ENCODE peak calls at places on chromosomes 12 and 14, in six cellular contexts. R is endothelial cell of umbilical vein; O is ELR; E is stimulated activated CD8-positive, alpha-beta memory T cell treated with anti-CD3 and anti-CD28 coated beads, Interleukin-15, amount 100 ng/mL, for 4 hours; X is nucleus accumbens; Z is activated gamma-delta T cell treated with Interleukin-2 at 50 U/mL for 16 hours. Q is an unnamed sample.

GRCh38 chr14:105602799-105603763 is 76.7 kb downstream of the TMEM121 start:
- DNase-seq in R (no peak), O (no peak), E (no peak), X (no peak), Z (no peak), Q (no peak)

GRCh38 chr12:67299526-67299925 is 30.4 kb downstream of the CAND1 start:
- DNase-seq in R (no peak), O (no peak), E (no peak), X (no peak), Z (no peak), Q (no peak)

GRCh38 chr14:90277581-90278198 is 21.3 kb downstream of the PSMC1 start:
- DNase-seq in R (no peak), O (no peak), E (no peak), X (no peak), Z (no peak), Q (no peak)

GRCh38 chr12:95963104-95963503 is 20.0 kb downstream of the AMDHD1 start:
- DNase-seq in R (no peak), O (peak; percentile 19), E (no peak), X (no peak), Z (no peak), Q (peak; percentile 24)

GRCh38 chr14:32249780-32250179 is 46.7 kb upstream of the RNU6-8 start:
- DNase-seq in R (no peak), O (no peak), E (no peak), X (no peak), Z (no peak), Q (no peak)

GRCh38 chr12:5232826-5233500 is 189.3 kb downstream of the KCNA5 start:
- DNase-seq in R (no peak), O (no peak), E (no peak), X (no peak), Z (no peak), Q (no peak)

GRCh38 chr12:107558816-107559382 is 126.7 kb upstream of the PWP1 start:
- DNase-seq in R (no peak), O (no peak), E (no peak), X (no peak), Z (no peak), Q (no peak)

GRCh38 chr14:68824517-68825347 is 31.9 kb upstream of the ZFP36L1 start:
- DNase-seq in R (peak; percentile 66), O (peak; percentile 86), E (no peak), X (peak; percentile 70), Z (no peak), Q (peak; percentile 91)

GRCh38 chr12:39272934-39273770 is 169.8 kb downstream of the KIF21A start:
- DNase-seq in R (peak; percentile 67), O (peak; percentile 47), E (no peak), X (no peak), Z (peak; percentile 9), Q (peak; percentile 48)

GRCh38 chr12:81095470-81096232 is 17.8 kb downstream of the ACSS3 start:
- DNase-seq in R (no peak), O (peak; percentile 2), E (no peak), X (no peak), Z (no peak), Q (no peak)

GRCh38 chr12:94488449-94488848 is 28.8 kb upstream of the CEP83 start:
- DNase-seq in R (no peak), O (no peak), E (no peak), X (no peak), Z (no peak), Q (no peak)

GRCh38 chr14:96730386-96730785 is 66.8 kb upstream of the VRK1 start:
- DNase-seq in R (no peak), O (no peak), E (no peak), X (no peak), Z (no peak), Q (no peak)

GRCh38 chr12:115294443-115295133 is 610.6 kb upstream of the TBX3 start:
- DNase-seq in R (no peak), O (no peak), E (no peak), X (no peak), Z (no peak), Q (no peak)

GRCh38 chr12:14841761-14842160 is 1.6 kb downstream of the ART4 start:
- DNase-seq in R (peak; percentile 93), O (peak; percentile 84), E (no peak), X (no peak), Z (no peak), Q (no peak)

GRCh38 chr14:69360438-69361108 is 37.5 kb downstream of the ERH start:
- DNase-seq in R (no peak), O (no peak), E (no peak), X (no peak), Z (no peak), Q (no peak)

GRCh38 chr14:103854822-103855733 is 7.7 kb upstream of the PPP1R13B start:
- DNase-seq in R (peak; percentile 55), O (no peak), E (no peak), X (no peak), Z (no peak), Q (no peak)

GRCh38 chr12:88549929-88550328 is 30.3 kb downstream of the KITLG start:
- DNase-seq in R (peak; percentile 50), O (no peak), E (no peak), X (no peak), Z (no peak), Q (no peak)

GRCh38 chr12:28998662-28999120 is 150.4 kb upstream of the FAR2 start:
- DNase-seq in R (peak; percentile 56), O (peak; percentile 9), E (no peak), X (peak; percentile 26), Z (no peak), Q (peak; percentile 37)

Q was measured in RKO.